ENCODE peak calls at places on chromosomes 1 and 21, in nine cellular contexts. One of them, this sample, is unnamed.

GRCh38 chr21:36909901-36910561 is 56.4 kb downstream of the HLCS start:
- DNase-seq in suprapubic skin: no peak
- DNase-seq in uterus: no peak
- DNase-seq in prostate gland: no peak
- DNase-seq in IMR-90: peak; percentile 99
- DNase-seq in body of pancreas: no peak
- DNase-seq in heart left ventricle: no peak
- DNase-seq in Peyer's patch: no peak
- DNase-seq in A549: peak; percentile 61
- DNase-seq in this sample: peak; percentile 82

GRCh38 chr1:16244650-16245285 is 7.8 kb upstream of the CPLANE2 start:
- DNase-seq in suprapubic skin: no peak
- DNase-seq in uterus: no peak
- DNase-seq in prostate gland: no peak
- DNase-seq in IMR-90: no peak
- DNase-seq in body of pancreas: no peak
- DNase-seq in heart left ventricle: no peak
- DNase-seq in Peyer's patch: no peak
- DNase-seq in A549: no peak
- DNase-seq in this sample: no peak

GRCh38 chr1:192831706-192832355 is 23.0 kb downstream of the RGS2 start:
- DNase-seq in suprapubic skin: no peak
- DNase-seq in uterus: no peak
- DNase-seq in prostate gland: no peak
- DNase-seq in IMR-90: peak; percentile 34
- DNase-seq in body of pancreas: no peak
- DNase-seq in heart left ventricle: no peak
- DNase-seq in Peyer's patch: no peak
- DNase-seq in A549: no peak
- DNase-seq in this sample: no peak

GRCh38 chr1:31476891-31477846 is 64.2 kb downstream of the SERINC2 start:
- DNase-seq in suprapubic skin: no peak
- DNase-seq in uterus: no peak
- DNase-seq in prostate gland: no peak
- DNase-seq in IMR-90: no peak
- DNase-seq in body of pancreas: no peak
- DNase-seq in heart left ventricle: no peak
- DNase-seq in Peyer's patch: no peak
- DNase-seq in A549: no peak
- DNase-seq in this sample: no peak

GRCh38 chr1:16099412-16099811 is 26.0 kb upstream of the FAM131C start:
- DNase-seq in suprapubic skin: no peak
- DNase-seq in uterus: no peak
- DNase-seq in prostate gland: no peak
- DNase-seq in IMR-90: no peak
- DNase-seq in body of pancreas: no peak
- DNase-seq in heart left ventricle: no peak
- DNase-seq in Peyer's patch: no peak
- DNase-seq in A549: no peak
- DNase-seq in this sample: no peak

GRCh38 chr21:42113926-42114409 is 42.9 kb downstream of the UMODL1 start:
- DNase-seq in suprapubic skin: no peak
- DNase-seq in uterus: no peak
- DNase-seq in prostate gland: peak; percentile 53
- DNase-seq in IMR-90: no peak
- DNase-seq in body of pancreas: peak; percentile 36
- DNase-seq in heart left ventricle: no peak
- DNase-seq in Peyer's patch: no peak
- DNase-seq in A549: peak; percentile 32
- DNase-seq in this sample: no peak

GRCh38 chr1:6685381-6685780 is 16.2 kb downstream of the DNAJC11 start:
- DNase-seq in suprapubic skin: no peak
- DNase-seq in uterus: no peak
- DNase-seq in prostate gland: no peak
- DNase-seq in IMR-90: no peak
- DNase-seq in body of pancreas: no peak
- DNase-seq in heart left ventricle: no peak
- DNase-seq in Peyer's patch: no peak
- DNase-seq in A549: no peak
- DNase-seq in this sample: no peak

GRCh38 chr1:53541761-53542550 is 82.8 kb downstream of the DMRTB1 start:
- DNase-seq in suprapubic skin: peak; percentile 79
- DNase-seq in uterus: peak; percentile 70
- DNase-seq in prostate gland: no peak
- DNase-seq in IMR-90: peak; percentile 90
- DNase-seq in body of pancreas: peak; percentile 50
- DNase-seq in heart left ventricle: peak; percentile 8
- DNase-seq in Peyer's patch: peak; percentile 52
- DNase-seq in A549: peak; percentile 76
- DNase-seq in this sample: peak; percentile 73

GRCh38 chr1:67371043-67371442 is 59.2 kb downstream of the SERBP1 start:
- DNase-seq in suprapubic skin: no peak
- DNase-seq in uterus: no peak
- DNase-seq in prostate gland: no peak
- DNase-seq in IMR-90: no peak
- DNase-seq in body of pancreas: no peak
- DNase-seq in heart left ventricle: no peak
- DNase-seq in Peyer's patch: no peak
- DNase-seq in A549: no peak
- DNase-seq in this sample: no peak

GRCh38 chr1:25456502-25456901 is 25.8 kb downstream of the MACO1 start:
- DNase-seq in suprapubic skin: no peak
- DNase-seq in uterus: no peak
- DNase-seq in prostate gland: no peak
- DNase-seq in IMR-90: no peak
- DNase-seq in body of pancreas: no peak
- DNase-seq in heart left ventricle: no peak
- DNase-seq in Peyer's patch: no peak
- DNase-seq in A549: no peak
- DNase-seq in this sample: no peak

GRCh38 chr1:204363335-204364114 is 3.8 kb upstream of the PLEKHA6 start:
- DNase-seq in suprapubic skin: no peak
- DNase-seq in uterus: peak; percentile 76
- DNase-seq in prostate gland: peak; percentile 62
- DNase-seq in IMR-90: peak; percentile 71
- DNase-seq in body of pancreas: peak; percentile 75
- DNase-seq in heart left ventricle: peak; percentile 77
- DNase-seq in Peyer's patch: peak; percentile 74
- DNase-seq in A549: peak; percentile 44
- DNase-seq in this sample: peak; percentile 53

GRCh38 chr1:170273556-170274501 is 128.1 kb downstream of the NTMT2 start:
- DNase-seq in suprapubic skin: no peak
- DNase-seq in uterus: peak; percentile 35
- DNase-seq in prostate gland: no peak
- DNase-seq in IMR-90: no peak
- DNase-seq in body of pancreas: peak; percentile 29
- DNase-seq in heart left ventricle: peak; percentile 57
- DNase-seq in Peyer's patch: no peak
- DNase-seq in A549: no peak
- DNase-seq in this sample: no peak

GRCh38 chr21:34807146-34807880 is 138.5 kb downstream of the CLIC6 start:
- DNase-seq in suprapubic skin: no peak
- DNase-seq in uterus: no peak
- DNase-seq in prostate gland: no peak
- DNase-seq in IMR-90: peak; percentile 97
- DNase-seq in body of pancreas: no peak
- DNase-seq in heart left ventricle: no peak
- DNase-seq in Peyer's patch: no peak
- DNase-seq in A549: peak; percentile 78
- DNase-seq in this sample: peak; percentile 89

GRCh38 chr1:20724364-20725188 is 6.8 kb upstream of the KIF17 start:
- DNase-seq in suprapubic skin: no peak
- DNase-seq in uterus: peak; percentile 3
- DNase-seq in prostate gland: no peak
- DNase-seq in IMR-90: no peak
- DNase-seq in body of pancreas: no peak
- DNase-seq in heart left ventricle: no peak
- DNase-seq in Peyer's patch: no peak
- DNase-seq in A549: no peak
- DNase-seq in this sample: no peak

GRCh38 chr1:89545264-89546038 is 20.8 kb downstream of the LRRC8B start:
- DNase-seq in suprapubic skin: no peak
- DNase-seq in uterus: no peak
- DNase-seq in prostate gland: no peak
- DNase-seq in IMR-90: peak; percentile 19
- DNase-seq in body of pancreas: no peak
- DNase-seq in heart left ventricle: no peak
- DNase-seq in Peyer's patch: no peak
- DNase-seq in A549: no peak
- DNase-seq in this sample: no peak
- TF ChIP-seq POLR2A in suprapubic skin: no peak
- TF ChIP-seq POLR2A in uterus: no peak
- TF ChIP-seq POLR2A in prostate gland: no peak
- TF ChIP-seq POLR2A in IMR-90: no peak
- TF ChIP-seq POLR2A in body of pancreas: no peak
- TF ChIP-seq POLR2A in heart left ventricle: no peak
- TF ChIP-seq POLR2A in Peyer's patch: no peak
- TF ChIP-seq POLR2A in A549: no peak
- TF ChIP-seq POLR2A in this sample: no peak

GRCh38 chr1:155856257-155856974 is 598 bp downstream of the GON4L start:
- DNase-seq in suprapubic skin: no peak
- DNase-seq in uterus: no peak
- DNase-seq in prostate gland: no peak
- DNase-seq in IMR-90: no peak
- DNase-seq in body of pancreas: no peak
- DNase-seq in heart left ventricle: no peak
- DNase-seq in Peyer's patch: no peak
- DNase-seq in A549: no peak
- DNase-seq in this sample: no peak

GRCh38 chr1:155859234-155859829 is at the start of gene SYT11:
- DNase-seq in suprapubic skin: peak; percentile 96
- DNase-seq in uterus: peak; percentile 97
- DNase-seq in prostate gland: peak; percentile 91
- DNase-seq in IMR-90: peak; percentile 94
- DNase-seq in body of pancreas: peak; percentile 96
- DNase-seq in heart left ventricle: peak; percentile 97
- DNase-seq in Peyer's patch: peak; percentile 93
- DNase-seq in A549: peak; percentile 91
- DNase-seq in this sample: peak; percentile 80

GRCh38 chr1:155859881-155860841 is 794 bp downstream of the SYT11 start:
- DNase-seq in suprapubic skin: no peak
- DNase-seq in uterus: peak; percentile 90
- DNase-seq in prostate gland: no peak
- DNase-seq in IMR-90: peak; percentile 84
- DNase-seq in body of pancreas: peak; percentile 67
- DNase-seq in heart left ventricle: peak; percentile 91
- DNase-seq in Peyer's patch: peak; percentile 59
- DNase-seq in A549: no peak
- DNase-seq in this sample: peak; percentile 54

GRCh38 chr1:155858805-155859233 is 548 bp upstream of the SYT11 start:
- DNase-seq in suprapubic skin: no peak
- DNase-seq in uterus: peak; percentile 47
- DNase-seq in prostate gland: no peak
- DNase-seq in IMR-90: no peak
- DNase-seq in body of pancreas: peak; percentile 14
- DNase-seq in heart left ventricle: peak; percentile 33
- DNase-seq in Peyer's patch: no peak
- DNase-seq in A549: peak; percentile 67
- DNase-seq in this sample: no peak

GRCh38 chr1:155856975-155857930 is at the start of gene GON4L:
- DNase-seq in suprapubic skin: peak; percentile 93
- DNase-seq in uterus: peak; percentile 89
- DNase-seq in prostate gland: peak; percentile 88
- DNase-seq in IMR-90: peak; percentile 91
- DNase-seq in body of pancreas: peak; percentile 93
- DNase-seq in heart left ventricle: peak; percentile 92
- DNase-seq in Peyer's patch: peak; percentile 89
- DNase-seq in A549: peak; percentile 96
- DNase-seq in this sample: peak; percentile 92
- TF ChIP-seq POLR2A in suprapubic skin: no peak
- TF ChIP-seq POLR2A in uterus: peak; percentile 42
- TF ChIP-seq POLR2A in prostate gland: peak; percentile 44
- TF ChIP-seq POLR2A in IMR-90: peak; percentile 60
- TF ChIP-seq POLR2A in body of pancreas: peak; percentile 75
- TF ChIP-seq POLR2A in heart left ventricle: no peak
- TF ChIP-seq POLR2A in Peyer's patch: peak; percentile 44
- TF ChIP-seq POLR2A in A549: peak; percentile 92
- TF ChIP-seq POLR2A in this sample: peak; percentile 96

DNA sequence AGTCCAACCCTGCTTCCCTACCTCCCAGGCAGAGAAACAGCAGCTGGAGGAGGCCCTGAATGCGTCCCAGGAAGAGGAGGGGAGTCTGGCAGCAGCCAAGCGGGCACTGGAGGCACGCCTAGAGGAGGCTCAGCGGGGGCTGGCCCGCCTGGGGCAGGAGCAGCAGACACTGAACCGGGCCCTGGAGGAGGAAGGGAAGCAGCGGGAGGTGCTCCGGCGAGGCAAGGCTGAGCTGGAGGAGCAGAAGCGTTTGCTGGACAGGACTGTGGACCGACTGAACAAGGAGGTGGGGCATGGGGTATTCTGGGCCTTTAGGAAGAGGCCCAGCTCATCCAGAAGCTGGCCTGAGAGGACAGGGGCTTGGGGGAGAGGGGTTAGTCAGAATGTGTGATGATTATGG is 9.6 kb upstream of the TUFT1 start:
- DNase-seq in suprapubic skin: no peak
- DNase-seq in uterus: no peak
- DNase-seq in prostate gland: no peak
- DNase-seq in IMR-90: no peak
- DNase-seq in body of pancreas: no peak
- DNase-seq in heart left ventricle: no peak
- DNase-seq in Peyer's patch: no peak
- DNase-seq in A549: no peak
- DNase-seq in this sample: no peak
- TF ChIP-seq POLR2A in suprapubic skin: no peak
- TF ChIP-seq POLR2A in uterus: no peak
- TF ChIP-seq POLR2A in prostate gland: no peak
- TF ChIP-seq POLR2A in IMR-90: no peak
- TF ChIP-seq POLR2A in body of pancreas: no peak
- TF ChIP-seq POLR2A in heart left ventricle: no peak
- TF ChIP-seq POLR2A in Peyer's patch: no peak
- TF ChIP-seq POLR2A in A549: no peak
- TF ChIP-seq POLR2A in this sample: no peak

GRCh38 chr1:1573843-1574720 is 581 bp downstream of the SSU72 start:
- DNase-seq in suprapubic skin: no peak
- DNase-seq in uterus: no peak
- DNase-seq in prostate gland: peak; percentile 42
- DNase-seq in IMR-90: peak; percentile 56
- DNase-seq in body of pancreas: peak; percentile 71
- DNase-seq in heart left ventricle: peak; percentile 71
- DNase-seq in Peyer's patch: no peak
- DNase-seq in A549: peak; percentile 47
- DNase-seq in this sample: peak; percentile 58

GRCh38 chr1:1578371-1578940 is 3.8 kb upstream of the SSU72 start:
- DNase-seq in suprapubic skin: no peak
- DNase-seq in uterus: no peak
- DNase-seq in prostate gland: no peak
- DNase-seq in IMR-90: no peak
- DNase-seq in body of pancreas: no peak
- DNase-seq in heart left ventricle: no peak
- DNase-seq in Peyer's patch: no peak
- DNase-seq in A549: no peak
- DNase-seq in this sample: no peak

GRCh38 chr1:1577367-1578011 is 2.8 kb upstream of the SSU72 start:
- DNase-seq in suprapubic skin: no peak
- DNase-seq in uterus: no peak
- DNase-seq in prostate gland: no peak
- DNase-seq in IMR-90: no peak
- DNase-seq in body of pancreas: no peak
- DNase-seq in heart left ventricle: no peak
- DNase-seq in Peyer's patch: peak; percentile 81
- DNase-seq in A549: no peak
- DNase-seq in this sample: no peak

GRCh38 chr1:1569341-1569740 is 5.3 kb downstream of the SSU72 start:
- DNase-seq in suprapubic skin: no peak
- DNase-seq in uterus: no peak
- DNase-seq in prostate gland: no peak
- DNase-seq in IMR-90: no peak
- DNase-seq in body of pancreas: no peak
- DNase-seq in heart left ventricle: no peak
- DNase-seq in Peyer's patch: no peak
- DNase-seq in A549: no peak
- DNase-seq in this sample: no peak

GRCh38 chr1:1574721-1575537 is at the start of gene SSU72:
- DNase-seq in suprapubic skin: peak; percentile 99
- DNase-seq in uterus: peak; percentile 89
- DNase-seq in prostate gland: peak; percentile 89
- DNase-seq in IMR-90: peak; percentile 92
- DNase-seq in body of pancreas: peak; percentile 94
- DNase-seq in heart left ventricle: peak; percentile 96
- DNase-seq in Peyer's patch: peak; percentile 95
- DNase-seq in A549: peak; percentile 82
- DNase-seq in this sample: peak; percentile 67
- TF ChIP-seq POLR2A in suprapubic skin: peak; percentile 90
- TF ChIP-seq POLR2A in uterus: peak; percentile 94
- TF ChIP-seq POLR2A in prostate gland: peak; percentile 60
- TF ChIP-seq POLR2A in IMR-90: peak; percentile 95
- TF ChIP-seq POLR2A in body of pancreas: peak; percentile 95
- TF ChIP-seq POLR2A in heart left ventricle: peak; percentile 41
- TF ChIP-seq POLR2A in Peyer's patch: peak; percentile 96
- TF ChIP-seq POLR2A in A549: peak; percentile 71
- TF ChIP-seq POLR2A in this sample: peak; percentile 70

This sample was measured in H54.